ENCODE peak calls at places on chromosome 3, in four cellular contexts. One of them, this sample, is unnamed.

GRCh38 chr3:123158330-123158729 is 43.4 kb upstream of the SEC22A start:
- DNase-seq in stimulated activated CD4-positive, alpha-beta T cell treated with anti-CD3 and anti-CD28 coated beads, Interleukin-4, amount 100 ng/mL, for 24 hours: no peak
- DNase-seq in endothelial cell: no peak
- DNase-seq in HuH-7: no peak
- DNase-seq in this sample: no peak

GRCh38 chr3:65925254-65925954 is 113.3 kb downstream of the MAGI1 start:
- DNase-seq in stimulated activated CD4-positive, alpha-beta T cell treated with anti-CD3 and anti-CD28 coated beads, Interleukin-4, amount 100 ng/mL, for 24 hours: no peak
- DNase-seq in endothelial cell: no peak
- DNase-seq in HuH-7: no peak
- DNase-seq in this sample: peak; percentile 69

GRCh38 chr3:150449169-150449721 is 41.1 kb downstream of the TSC22D2 start:
- DNase-seq in stimulated activated CD4-positive, alpha-beta T cell treated with anti-CD3 and anti-CD28 coated beads, Interleukin-4, amount 100 ng/mL, for 24 hours: no peak
- DNase-seq in endothelial cell: no peak
- DNase-seq in HuH-7: no peak
- DNase-seq in this sample: peak; percentile 37

GRCh38 chr3:197309528-197310361 is 11.3 kb upstream of the DLG1 start:
- DNase-seq in stimulated activated CD4-positive, alpha-beta T cell treated with anti-CD3 and anti-CD28 coated beads, Interleukin-4, amount 100 ng/mL, for 24 hours: no peak
- DNase-seq in endothelial cell: no peak
- DNase-seq in HuH-7: no peak
- DNase-seq in this sample: peak; percentile 60

GRCh38 chr3:162738778-162739177 is 1242.2 kb downstream of the OTOL1 start:
- DNase-seq in stimulated activated CD4-positive, alpha-beta T cell treated with anti-CD3 and anti-CD28 coated beads, Interleukin-4, amount 100 ng/mL, for 24 hours: no peak
- DNase-seq in endothelial cell: no peak
- DNase-seq in HuH-7: no peak
- DNase-seq in this sample: no peak

GRCh38 chr3:12190221-12190807 is 31.6 kb upstream of the TIMP4 start:
- DNase-seq in stimulated activated CD4-positive, alpha-beta T cell treated with anti-CD3 and anti-CD28 coated beads, Interleukin-4, amount 100 ng/mL, for 24 hours: no peak
- DNase-seq in endothelial cell: no peak
- DNase-seq in HuH-7: no peak
- DNase-seq in this sample: no peak

GRCh38 chr3:188421151-188421821 is 267.3 kb downstream of the LPP start:
- DNase-seq in stimulated activated CD4-positive, alpha-beta T cell treated with anti-CD3 and anti-CD28 coated beads, Interleukin-4, amount 100 ng/mL, for 24 hours: no peak
- DNase-seq in endothelial cell: no peak
- DNase-seq in HuH-7: no peak
- DNase-seq in this sample: no peak

GRCh38 chr3:143216709-143217182 is 97.2 kb downstream of the CHST2 start:
- DNase-seq in stimulated activated CD4-positive, alpha-beta T cell treated with anti-CD3 and anti-CD28 coated beads, Interleukin-4, amount 100 ng/mL, for 24 hours: no peak
- DNase-seq in endothelial cell: no peak
- DNase-seq in HuH-7: no peak
- DNase-seq in this sample: no peak

GRCh38 chr3:97232635-97233034 is 418.2 kb downstream of the EPHA6 start:
- DNase-seq in stimulated activated CD4-positive, alpha-beta T cell treated with anti-CD3 and anti-CD28 coated beads, Interleukin-4, amount 100 ng/mL, for 24 hours: no peak
- DNase-seq in endothelial cell: no peak
- DNase-seq in HuH-7: no peak
- DNase-seq in this sample: no peak

GRCh38 chr3:149373235-149374125 is 4.0 kb downstream of the TM4SF1 start:
- DNase-seq in stimulated activated CD4-positive, alpha-beta T cell treated with anti-CD3 and anti-CD28 coated beads, Interleukin-4, amount 100 ng/mL, for 24 hours: no peak
- DNase-seq in endothelial cell: no peak
- DNase-seq in HuH-7: peak; percentile 28
- DNase-seq in this sample: no peak

GRCh38 chr3:74546426-74546825 is 68.0 kb downstream of the CNTN3 start:
- DNase-seq in stimulated activated CD4-positive, alpha-beta T cell treated with anti-CD3 and anti-CD28 coated beads, Interleukin-4, amount 100 ng/mL, for 24 hours: no peak
- DNase-seq in endothelial cell: no peak
- DNase-seq in HuH-7: no peak
- DNase-seq in this sample: peak; percentile 1